ENCODE peak calls at places on chromosomes 3 and 15, in seven cellular contexts. L, H, U, R, P, N and X are unnamed samples.
A peak's percentile ranks its signal among the peaks of the same experiment; 100 is the strongest.

GRCh38 chr15:57769266-57769665 is 62.8 kb downstream of the POLR2M start:
- DNase-seq in L (no peak), H (peak; percentile 91), U (peak; percentile 87), R (no peak), P (no peak), N (no peak), X (no peak)

GRCh38 chr15:39828374-39828931 is 45.8 kb upstream of the FSIP1 start:
- DNase-seq in L (no peak), H (peak; percentile 64), U (peak; percentile 60), R (no peak), P (no peak), N (no peak), X (no peak)

GRCh38 chr3:174229916-174230315 is 629.2 kb upstream of the NAALADL2 start:
- DNase-seq in L (no peak), H (peak; percentile 18), U (peak; percentile 18), R (no peak), P (no peak), N (no peak), X (no peak)

GRCh38 chr3:42063886-42064285 is 27.3 kb upstream of the TRAK1 start:
- DNase-seq in L (no peak), H (peak; percentile 77), U (peak; percentile 82), R (no peak), P (no peak), N (peak; percentile 63), X (no peak)

GRCh38 chr15:96365781-96366525 is 35.5 kb downstream of the NR2F2 start:
- DNase-seq in L (no peak), H (no peak), U (no peak), R (no peak), P (no peak), N (no peak), X (no peak)

GRCh38 chr3:33360136-33360825 is 79.9 kb downstream of the UBP1 start:
- DNase-seq in L (no peak), H (peak; percentile 43), U (peak; percentile 86), R (no peak), P (no peak), N (peak; percentile 14), X (no peak)

GRCh38 chr15:92638291-92638708 is 17.3 kb downstream of the FAM174B start:
- DNase-seq in L (peak; percentile 51), H (no peak), U (no peak), R (no peak), P (no peak), N (peak; percentile 77), X (peak; percentile 73)

GRCh38 chr15:33737687-33738606 is 230.3 kb upstream of the CHRM5 start:
- DNase-seq in L (no peak), H (peak; percentile 41), U (peak; percentile 42), R (peak; percentile 63), P (no peak), N (peak; percentile 28), X (peak; percentile 41)

GRCh38 chr3:122716667-122717066 is 36.0 kb downstream of the PARP14 start:
- DNase-seq in L (no peak), H (no peak), U (no peak), R (no peak), P (no peak), N (no peak), X (no peak)

GRCh38 chr3:186261638-186262037 is 100.4 kb downstream of the DGKG start:
- DNase-seq in L (no peak), H (no peak), U (no peak), R (peak; percentile 52), P (no peak), N (no peak), X (peak; percentile 29)

GRCh38 chr3:181330821-181331563 is 341.5 kb upstream of the DNAJC19 start:
- DNase-seq in L (no peak), H (no peak), U (no peak), R (no peak), P (no peak), N (no peak), X (no peak)

GRCh38 chr15:67370206-67370954 is 115.8 kb downstream of the IQCH start:
- DNase-seq in L (no peak), H (no peak), U (peak; percentile 1), R (no peak), P (no peak), N (no peak), X (no peak)

GRCh38 chr15:75631935-75632334 is 6.4 kb upstream of the SNUPN start:
- DNase-seq in L (no peak), H (no peak), U (no peak), R (no peak), P (no peak), N (no peak), X (no peak)

GRCh38 chr3:86161493-86161892 is 829.5 kb downstream of the VGLL3 start:
- DNase-seq in L (no peak), H (no peak), U (no peak), R (no peak), P (no peak), N (no peak), X (no peak)

GRCh38 chr3:111215481-111215880 is 143.9 kb downstream of the NECTIN3 start:
- DNase-seq in L (no peak), H (no peak), U (no peak), R (no peak), P (no peak), N (no peak), X (no peak)

GRCh38 chr3:114351822-114352145 is 58.0 kb downstream of the TIGIT start:
- DNase-seq in L (no peak), H (no peak), U (no peak), R (no peak), P (no peak), N (no peak), X (no peak)

GRCh38 chr3:180048840-180049239 is 12.1 kb upstream of the PEX5L start:
- DNase-seq in L (no peak), H (peak; percentile 0), U (peak; percentile 97), R (no peak), P (no peak), N (no peak), X (no peak)

GRCh38 chr3:23041918-23042696 is 161.0 kb upstream of the UBE2E2 start:
- DNase-seq in L (no peak), H (peak; percentile 59), U (peak; percentile 79), R (no peak), P (no peak), N (no peak), X (no peak)

GRCh38 chr3:117916839-117917238 is 1117.8 kb downstream of the IGSF11 start:
- DNase-seq in L (no peak), H (no peak), U (no peak), R (no peak), P (no peak), N (no peak), X (no peak)

GRCh38 chr15:48029656-48030055 is 91.1 kb upstream of the SLC24A5 start:
- DNase-seq in L (no peak), H (no peak), U (no peak), R (no peak), P (no peak), N (no peak), X (no peak)

GRCh38 chr15:85751731-85752421 is 42.8 kb downstream of the KLHL25 start:
- DNase-seq in L (no peak), H (no peak), U (no peak), R (no peak), P (no peak), N (no peak), X (no peak)

GRCh38 chr15:76566276-76566675 is 229.7 kb downstream of the ISL2 start:
- DNase-seq in L (no peak), H (no peak), U (peak; percentile 28), R (no peak), P (no peak), N (no peak), X (no peak)

GRCh38 chr3:172709776-172710708 is 825 bp downstream of the NCEH1 start:
- DNase-seq in L (peak; percentile 39), H (peak; percentile 47), U (peak; percentile 57), R (peak; percentile 39), P (no peak), N (peak; percentile 46), X (peak; percentile 28)

GRCh38 chr3:98587654-98588532 is 5.5 kb downstream of the CPOX start:
- DNase-seq in L (no peak), H (peak; percentile 30), U (peak; percentile 78), R (no peak), P (no peak), N (no peak), X (no peak)

GRCh38 chr3:181948286-181948685 is 236.6 kb downstream of the SOX2 start:
- DNase-seq in L (no peak), H (no peak), U (no peak), R (no peak), P (no peak), N (no peak), X (no peak)

GRCh38 chr3:8836096-8836495 is 66.7 kb upstream of the OXTR start:
- DNase-seq in L (no peak), H (no peak), U (no peak), R (no peak), P (no peak), N (no peak), X (no peak)

GRCh38 chr3:21237638-21238037 is 513.4 kb downstream of the ZNF385D start:
- DNase-seq in L (no peak), H (no peak), U (peak; percentile 60), R (no peak), P (no peak), N (no peak), X (no peak)

GRCh38 chr15:55649058-55649423 is 60.9 kb upstream of the PYGO1 start:
- DNase-seq in L (no peak), H (peak; percentile 20), U (peak; percentile 67), R (no peak), P (no peak), N (peak; percentile 19), X (no peak)

GRCh38 chr15:76059320-76060097 is at the start of gene TMEM266:
- DNase-seq in L (no peak), H (peak; percentile 9), U (peak; percentile 15), R (peak; percentile 57), P (no peak), N (peak; percentile 14), X (peak; percentile 59)